ENCODE peak calls at places on chromosomes 12 and 14, in seven cellular contexts. One of them, this sample, is unnamed.

GRCh38 chr12:71183846-71184245 is 26.0 kb upstream of the TSPAN8 start:
- DNase-seq in endothelial cell of umbilical vein: no peak
- DNase-seq in hepatocyte: no peak
- DNase-seq in H1: no peak
- DNase-seq in fibroblast of lung: peak; percentile 59
- DNase-seq in astrocyte: peak; percentile 54
- DNase-seq in neural progenitor cell: no peak
- DNase-seq in this sample: no peak

GRCh38 chr14:49959822-49960408 is 67.0 kb downstream of the ARF6 start:
- DNase-seq in fibroblast of lung: no peak
- DNase-seq in H1: no peak
- DNase-seq in endothelial cell of umbilical vein: no peak
- DNase-seq in neural progenitor cell: no peak
- DNase-seq in hepatocyte: no peak
- DNase-seq in astrocyte: no peak
- DNase-seq in this sample: no peak

GRCh38 chr12:115325858-115326257 is 641.9 kb upstream of the TBX3 start:
- DNase-seq in H1: no peak
- DNase-seq in fibroblast of lung: no peak
- DNase-seq in endothelial cell of umbilical vein: no peak
- DNase-seq in astrocyte: no peak
- DNase-seq in neural progenitor cell: no peak
- DNase-seq in hepatocyte: no peak
- DNase-seq in this sample: peak; percentile 12

GRCh38 chr14:63890553-63890952 is 37.7 kb downstream of the SYNE2 start:
- DNase-seq in H1: no peak
- DNase-seq in endothelial cell of umbilical vein: peak; percentile 40
- DNase-seq in fibroblast of lung: no peak
- DNase-seq in hepatocyte: no peak
- DNase-seq in neural progenitor cell: no peak
- DNase-seq in astrocyte: no peak
- DNase-seq in this sample: no peak

GRCh38 chr14:64947710-64948611 is 5.4 kb upstream of the GPX2 start:
- DNase-seq in neural progenitor cell: no peak
- DNase-seq in endothelial cell of umbilical vein: no peak
- DNase-seq in hepatocyte: peak; percentile 37
- DNase-seq in H1: no peak
- DNase-seq in astrocyte: no peak
- DNase-seq in fibroblast of lung: no peak
- DNase-seq in this sample: no peak

GRCh38 chr12:47825239-47825639 is 5.5 kb upstream of the HDAC7 start:
- DNase-seq in H1: no peak
- DNase-seq in astrocyte: no peak
- DNase-seq in fibroblast of lung: no peak
- DNase-seq in hepatocyte: no peak
- DNase-seq in neural progenitor cell: no peak
- DNase-seq in endothelial cell of umbilical vein: no peak
- DNase-seq in this sample: no peak

GRCh38 chr12:87196329-87196728 is 832.9 kb downstream of the C12orf50 start:
- DNase-seq in endothelial cell of umbilical vein: no peak
- DNase-seq in astrocyte: peak; percentile 12
- DNase-seq in neural progenitor cell: no peak
- DNase-seq in fibroblast of lung: peak; percentile 27
- DNase-seq in H1: no peak
- DNase-seq in hepatocyte: no peak
- DNase-seq in this sample: peak; percentile 10

GRCh38 chr14:65414961-65415589 is 2.5 kb downstream of the FUT8 start:
- DNase-seq in endothelial cell of umbilical vein: peak; percentile 56
- DNase-seq in fibroblast of lung: peak; percentile 35
- DNase-seq in H1: no peak
- DNase-seq in hepatocyte: peak; percentile 59
- DNase-seq in neural progenitor cell: peak; percentile 37
- DNase-seq in astrocyte: peak; percentile 9
- DNase-seq in this sample: peak; percentile 80

GRCh38 chr14:88631091-88631490 is 68.3 kb downstream of the ZC3H14 start:
- DNase-seq in hepatocyte: no peak
- DNase-seq in neural progenitor cell: no peak
- DNase-seq in H1: no peak
- DNase-seq in endothelial cell of umbilical vein: no peak
- DNase-seq in fibroblast of lung: no peak
- DNase-seq in astrocyte: no peak
- DNase-seq in this sample: no peak

GRCh38 chr12:108804361-108804949 is 52.9 kb downstream of the SSH1 start:
- DNase-seq in H1: no peak
- DNase-seq in neural progenitor cell: peak; percentile 46
- DNase-seq in hepatocyte: peak; percentile 72
- DNase-seq in fibroblast of lung: peak; percentile 93
- DNase-seq in astrocyte: peak; percentile 92
- DNase-seq in endothelial cell of umbilical vein: peak; percentile 62
- DNase-seq in this sample: peak; percentile 91

GRCh38 chr12:113381237-113381636 is 22.4 kb downstream of the SDS start:
- DNase-seq in fibroblast of lung: no peak
- DNase-seq in H1: no peak
- DNase-seq in neural progenitor cell: peak; percentile 37
- DNase-seq in hepatocyte: no peak
- DNase-seq in astrocyte: no peak
- DNase-seq in endothelial cell of umbilical vein: no peak
- DNase-seq in this sample: no peak

GRCh38 chr12:52524898-52525591 is 4.9 kb upstream of the KRT5 start:
- DNase-seq in H1: peak; percentile 24
- DNase-seq in hepatocyte: no peak
- DNase-seq in neural progenitor cell: no peak
- DNase-seq in fibroblast of lung: no peak
- DNase-seq in endothelial cell of umbilical vein: no peak
- DNase-seq in astrocyte: no peak
- DNase-seq in this sample: no peak

GRCh38 chr14:73720636-73721035 is 6.5 kb upstream of the PNMA1 start:
- DNase-seq in H1: no peak
- DNase-seq in endothelial cell of umbilical vein: no peak
- DNase-seq in fibroblast of lung: no peak
- DNase-seq in neural progenitor cell: no peak
- DNase-seq in hepatocyte: no peak
- DNase-seq in astrocyte: no peak
- DNase-seq in this sample: no peak

GRCh38 chr14:100103261-100104005 is 38.2 kb downstream of the EVL start:
- DNase-seq in astrocyte: no peak
- DNase-seq in hepatocyte: no peak
- DNase-seq in H1: no peak
- DNase-seq in fibroblast of lung: no peak
- DNase-seq in neural progenitor cell: no peak
- DNase-seq in endothelial cell of umbilical vein: peak; percentile 63
- DNase-seq in this sample: no peak

GRCh38 chr12:120669055-120669828 is 17.7 kb upstream of the MLEC start:
- DNase-seq in H1: peak; percentile 66
- DNase-seq in endothelial cell of umbilical vein: no peak
- DNase-seq in astrocyte: no peak
- DNase-seq in neural progenitor cell: peak; percentile 62
- DNase-seq in fibroblast of lung: peak; percentile 13
- DNase-seq in hepatocyte: peak; percentile 65
- DNase-seq in this sample: peak; percentile 83

DNA sequence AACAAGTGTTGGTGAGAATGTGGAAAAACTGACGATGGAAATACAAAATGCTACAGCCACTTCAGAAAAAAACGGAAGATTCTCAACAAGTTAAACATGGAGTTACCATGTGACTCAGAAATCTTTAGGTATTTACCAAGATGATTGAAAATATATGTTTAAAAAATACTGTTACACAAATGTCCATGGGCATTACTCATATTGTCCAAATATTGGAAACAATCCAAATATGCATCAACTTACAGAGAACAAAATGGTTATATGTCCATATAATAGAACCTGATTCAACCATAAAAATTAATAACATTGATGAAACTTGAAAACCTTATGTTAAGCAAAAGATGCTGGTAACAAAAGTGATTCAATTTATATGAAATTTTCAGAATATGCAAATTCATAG is 1057.7 kb upstream of the TMEM132C start:
- DNase-seq in H1: no peak
- DNase-seq in fibroblast of lung: no peak
- DNase-seq in hepatocyte: no peak
- DNase-seq in astrocyte: no peak
- DNase-seq in endothelial cell of umbilical vein: no peak
- DNase-seq in neural progenitor cell: no peak
- DNase-seq in this sample: no peak
- H3K4me2 ChIP-seq in H1: no peak overlapping the region
- H3K4me2 ChIP-seq in fibroblast of lung: no peak overlapping the region
- H3K4me2 ChIP-seq in hepatocyte: no peak overlapping the region
- H3K4me2 ChIP-seq in astrocyte: no peak overlapping the region
- H3K4me2 ChIP-seq in endothelial cell of umbilical vein: no peak overlapping the region
- H3K4me2 ChIP-seq in neural progenitor cell: no peak overlapping the region
- H3K4me2 ChIP-seq in this sample: no peak overlapping the region

GRCh38 chr14:59303216-59303615 is 114.7 kb downstream of the DAAM1 start:
- DNase-seq in hepatocyte: no peak
- DNase-seq in endothelial cell of umbilical vein: no peak
- DNase-seq in H1: no peak
- DNase-seq in neural progenitor cell: no peak
- DNase-seq in fibroblast of lung: peak; percentile 78
- DNase-seq in astrocyte: peak; percentile 72
- DNase-seq in this sample: peak; percentile 69

GRCh38 chr14:59302313-59302712 is 113.8 kb downstream of the DAAM1 start:
- DNase-seq in neural progenitor cell: no peak
- DNase-seq in fibroblast of lung: no peak
- DNase-seq in astrocyte: no peak
- DNase-seq in endothelial cell of umbilical vein: no peak
- DNase-seq in hepatocyte: no peak
- DNase-seq in H1: no peak
- DNase-seq in this sample: no peak

GRCh38 chr14:59299731-59300130 is 111.3 kb downstream of the DAAM1 start:
- DNase-seq in astrocyte: no peak
- DNase-seq in fibroblast of lung: no peak
- DNase-seq in endothelial cell of umbilical vein: no peak
- DNase-seq in H1: no peak
- DNase-seq in hepatocyte: no peak
- DNase-seq in neural progenitor cell: no peak
- DNase-seq in this sample: no peak

GRCh38 chr14:59305231-59305630 is 116.8 kb downstream of the DAAM1 start:
- DNase-seq in fibroblast of lung: peak; percentile 73
- DNase-seq in astrocyte: peak; percentile 64
- DNase-seq in endothelial cell of umbilical vein: no peak
- DNase-seq in H1: no peak
- DNase-seq in neural progenitor cell: no peak
- DNase-seq in hepatocyte: no peak
- DNase-seq in this sample: peak; percentile 84

GRCh38 chr14:59301354-59301753 is 112.9 kb downstream of the DAAM1 start:
- DNase-seq in fibroblast of lung: no peak
- DNase-seq in hepatocyte: no peak
- DNase-seq in endothelial cell of umbilical vein: peak; percentile 50
- DNase-seq in astrocyte: no peak
- DNase-seq in H1: no peak
- DNase-seq in neural progenitor cell: no peak
- DNase-seq in this sample: no peak
- H3K4me1 ChIP-seq in fibroblast of lung: peaks cover 15% of the 10 kb centered on the region
- H3K4me1 ChIP-seq in hepatocyte: peaks cover 16% of the 10 kb centered on the region
- H3K4me1 ChIP-seq in endothelial cell of umbilical vein: peaks cover 27% of the 10 kb centered on the region
- H3K4me1 ChIP-seq in astrocyte: peaks cover 23% of the 10 kb centered on the region
- H3K4me1 ChIP-seq in H1: no peaks in the 10 kb centered on the region
- H3K4me1 ChIP-seq in neural progenitor cell: peaks cover 7% of the 10 kb centered on the region
- H3K4me1 ChIP-seq in this sample: peaks cover 34% of the 10 kb centered on the region

DNA sequence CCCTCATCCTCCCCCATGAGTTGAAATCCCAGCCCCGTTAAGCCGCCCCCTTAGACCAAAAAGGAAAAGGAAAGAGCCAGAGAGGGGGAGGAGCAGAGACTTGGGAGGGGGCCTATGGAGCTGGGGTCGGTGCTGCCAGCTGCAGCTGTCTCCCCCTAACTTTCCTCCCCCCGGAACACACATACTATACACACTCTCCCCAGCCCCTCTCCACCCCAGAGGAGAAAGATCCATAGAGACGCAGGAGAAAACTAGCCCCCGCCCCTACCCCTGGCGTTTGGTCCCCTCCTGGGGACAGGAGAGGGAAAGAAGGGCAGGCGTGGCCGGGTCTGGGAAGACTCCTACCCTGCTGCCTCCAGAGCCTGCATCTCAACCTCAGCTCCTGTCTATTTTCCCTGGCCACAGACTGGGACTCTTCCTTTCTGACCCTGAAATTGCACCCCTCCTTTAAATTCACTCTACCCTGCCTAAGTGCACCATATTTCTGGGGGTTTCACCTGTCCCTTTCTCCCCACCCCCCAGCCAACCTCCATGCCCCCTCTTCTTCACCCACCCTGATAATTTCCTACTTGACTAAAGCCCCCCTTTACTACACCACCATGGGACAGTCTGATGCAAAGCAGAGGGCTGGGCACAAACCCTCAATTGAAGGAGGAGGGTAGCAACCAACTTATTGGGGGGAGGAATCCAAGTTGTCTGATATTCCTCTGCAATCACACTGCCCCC is 1.6 kb upstream of the HOXC9 start:
- DNase-seq in astrocyte: no peak
- DNase-seq in endothelial cell of umbilical vein: no peak
- DNase-seq in H1: no peak
- DNase-seq in fibroblast of lung: no peak
- DNase-seq in neural progenitor cell: no peak
- DNase-seq in hepatocyte: no peak
- DNase-seq in this sample: no peak
- TF ChIP-seq EZH2 in astrocyte: no peak
- TF ChIP-seq EZH2 in endothelial cell of umbilical vein: no peak
- TF ChIP-seq EZH2 in H1: peak; percentile 54
- TF ChIP-seq EZH2 in fibroblast of lung: no peak
- TF ChIP-seq EZH2 in neural progenitor cell: no peak
- TF ChIP-seq EZH2 in hepatocyte: no peak
- TF ChIP-seq EZH2 in this sample: no peak

DNA sequence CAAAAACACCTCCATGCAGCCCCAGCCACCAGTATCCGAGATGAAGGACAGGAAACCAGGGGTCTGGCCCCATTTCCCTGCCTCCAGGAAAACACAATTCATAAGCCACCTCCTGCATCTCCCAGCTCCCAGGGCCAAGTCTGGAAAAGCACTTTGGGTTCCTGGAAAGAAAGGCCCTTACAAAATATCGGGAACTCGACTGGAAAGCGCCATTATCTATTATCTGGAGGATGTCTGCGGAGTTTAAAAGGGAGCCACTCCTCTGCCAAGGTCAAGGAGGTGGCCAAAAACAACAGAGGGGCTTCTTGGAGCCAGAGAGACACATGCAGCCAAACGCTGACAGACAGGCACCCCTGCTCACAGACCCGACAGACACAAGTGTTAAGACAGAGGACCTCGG is 9.8 kb downstream of the ACTN1 start:
- DNase-seq in astrocyte: no peak
- DNase-seq in endothelial cell of umbilical vein: peak; percentile 88
- DNase-seq in neural progenitor cell: no peak
- DNase-seq in H1: no peak
- DNase-seq in hepatocyte: no peak
- DNase-seq in fibroblast of lung: no peak
- DNase-seq in this sample: no peak
- H3K4me2 ChIP-seq in astrocyte: peak overlapping the region; percentile 65
- H3K4me2 ChIP-seq in endothelial cell of umbilical vein: peak overlapping the region; percentile 39
- H3K4me2 ChIP-seq in neural progenitor cell: no peak overlapping the region
- H3K4me2 ChIP-seq in H1: no peak overlapping the region
- H3K4me2 ChIP-seq in hepatocyte: peak overlapping the region; percentile 8
- H3K4me2 ChIP-seq in fibroblast of lung: no peak overlapping the region
- H3K4me2 ChIP-seq in this sample: peak overlapping the region; percentile 17